ENCODE peak calls at places on chromosomes 2 and 18, in ten cellular contexts. One of them, this sample, is unnamed.
A peak's percentile ranks its signal among the peaks of the same experiment; 100 is the strongest.

GRCh38 chr2:88059979-88060906 is 4.7 kb upstream of the KRCC1 start:
- DNase-seq in astrocyte of the spinal cord: peak; percentile 39
- DNase-seq in brain microvascular endothelial cell: peak; percentile 5
- DNase-seq in mesothelial cell of epicardium: no peak
- DNase-seq in NCI-H2171 treated with DMSO at 0.1 percent for 48 hours: peak; percentile 67
- DNase-seq in sigmoid colon: no peak
- DNase-seq in chondrocyte: no peak
- DNase-seq in epithelial cell of proximal tubule: no peak
- DNase-seq in stimulated activated CD4-positive, alpha-beta T cell treated with anti-CD3 and anti-CD28 coated beads, TNF-alpha, amount 100 ng/mL, for 1 hour: peak; percentile 5
- DNase-seq in left ventricle myocardium inferior: no peak
- DNase-seq in this sample: peak; percentile 25

GRCh38 chr18:3652380-3653262 is 202.6 kb downstream of the TGIF1 start:
- DNase-seq in astrocyte of the spinal cord: peak; percentile 96
- DNase-seq in brain microvascular endothelial cell: peak; percentile 99
- DNase-seq in mesothelial cell of epicardium: peak; percentile 51
- DNase-seq in NCI-H2171 treated with DMSO at 0.1 percent for 48 hours: peak; percentile 73
- DNase-seq in sigmoid colon: no peak
- DNase-seq in chondrocyte: no peak
- DNase-seq in epithelial cell of proximal tubule: peak; percentile 44
- DNase-seq in stimulated activated CD4-positive, alpha-beta T cell treated with anti-CD3 and anti-CD28 coated beads, TNF-alpha, amount 100 ng/mL, for 1 hour: peak; percentile 5
- DNase-seq in left ventricle myocardium inferior: peak; percentile 28
- DNase-seq in this sample: peak; percentile 96

GRCh38 chr2:185388226-185388625 is 350.4 kb upstream of the FSIP2 start:
- DNase-seq in astrocyte of the spinal cord: no peak
- DNase-seq in brain microvascular endothelial cell: no peak
- DNase-seq in mesothelial cell of epicardium: no peak
- DNase-seq in NCI-H2171 treated with DMSO at 0.1 percent for 48 hours: no peak
- DNase-seq in sigmoid colon: no peak
- DNase-seq in chondrocyte: no peak
- DNase-seq in epithelial cell of proximal tubule: no peak
- DNase-seq in stimulated activated CD4-positive, alpha-beta T cell treated with anti-CD3 and anti-CD28 coated beads, TNF-alpha, amount 100 ng/mL, for 1 hour: no peak
- DNase-seq in left ventricle myocardium inferior: no peak
- DNase-seq in this sample: no peak

GRCh38 chr18:51253476-51253875 is 56.0 kb upstream of the MEX3C start:
- DNase-seq in astrocyte of the spinal cord: no peak
- DNase-seq in brain microvascular endothelial cell: no peak
- DNase-seq in mesothelial cell of epicardium: no peak
- DNase-seq in NCI-H2171 treated with DMSO at 0.1 percent for 48 hours: no peak
- DNase-seq in sigmoid colon: no peak
- DNase-seq in chondrocyte: no peak
- DNase-seq in epithelial cell of proximal tubule: no peak
- DNase-seq in stimulated activated CD4-positive, alpha-beta T cell treated with anti-CD3 and anti-CD28 coated beads, TNF-alpha, amount 100 ng/mL, for 1 hour: no peak
- DNase-seq in left ventricle myocardium inferior: no peak
- DNase-seq in this sample: no peak

GRCh38 chr2:219434718-219435525 is at the start of gene SPEG:
- DNase-seq in astrocyte of the spinal cord: no peak
- DNase-seq in brain microvascular endothelial cell: no peak
- DNase-seq in mesothelial cell of epicardium: no peak
- DNase-seq in NCI-H2171 treated with DMSO at 0.1 percent for 48 hours: no peak
- DNase-seq in sigmoid colon: peak; percentile 67
- DNase-seq in chondrocyte: peak; percentile 81
- DNase-seq in epithelial cell of proximal tubule: no peak
- DNase-seq in stimulated activated CD4-positive, alpha-beta T cell treated with anti-CD3 and anti-CD28 coated beads, TNF-alpha, amount 100 ng/mL, for 1 hour: no peak
- DNase-seq in left ventricle myocardium inferior: no peak
- DNase-seq in this sample: no peak

GRCh38 chr18:24633121-24633520 is 172.7 kb downstream of the HRH4 start:
- DNase-seq in astrocyte of the spinal cord: peak; percentile 1
- DNase-seq in brain microvascular endothelial cell: no peak
- DNase-seq in mesothelial cell of epicardium: no peak
- DNase-seq in NCI-H2171 treated with DMSO at 0.1 percent for 48 hours: peak; percentile 44
- DNase-seq in sigmoid colon: no peak
- DNase-seq in chondrocyte: no peak
- DNase-seq in epithelial cell of proximal tubule: no peak
- DNase-seq in stimulated activated CD4-positive, alpha-beta T cell treated with anti-CD3 and anti-CD28 coated beads, TNF-alpha, amount 100 ng/mL, for 1 hour: no peak
- DNase-seq in left ventricle myocardium inferior: no peak
- DNase-seq in this sample: no peak

GRCh38 chr2:198016244-198016643 is 211.9 kb downstream of the PLCL1 start:
- DNase-seq in astrocyte of the spinal cord: no peak
- DNase-seq in brain microvascular endothelial cell: no peak
- DNase-seq in mesothelial cell of epicardium: no peak
- DNase-seq in NCI-H2171 treated with DMSO at 0.1 percent for 48 hours: no peak
- DNase-seq in sigmoid colon: no peak
- DNase-seq in chondrocyte: no peak
- DNase-seq in epithelial cell of proximal tubule: no peak
- DNase-seq in stimulated activated CD4-positive, alpha-beta T cell treated with anti-CD3 and anti-CD28 coated beads, TNF-alpha, amount 100 ng/mL, for 1 hour: no peak
- DNase-seq in left ventricle myocardium inferior: no peak
- DNase-seq in this sample: no peak

GRCh38 chr2:158904620-158905177 is 63.7 kb upstream of the TANC1 start:
- DNase-seq in astrocyte of the spinal cord: no peak
- DNase-seq in brain microvascular endothelial cell: no peak
- DNase-seq in mesothelial cell of epicardium: no peak
- DNase-seq in NCI-H2171 treated with DMSO at 0.1 percent for 48 hours: no peak
- DNase-seq in sigmoid colon: no peak
- DNase-seq in chondrocyte: no peak
- DNase-seq in epithelial cell of proximal tubule: no peak
- DNase-seq in stimulated activated CD4-positive, alpha-beta T cell treated with anti-CD3 and anti-CD28 coated beads, TNF-alpha, amount 100 ng/mL, for 1 hour: no peak
- DNase-seq in left ventricle myocardium inferior: no peak
- DNase-seq in this sample: no peak

GRCh38 chr2:11750917-11751316 is 4.5 kb downstream of the LPIN1 start:
- DNase-seq in astrocyte of the spinal cord: no peak
- DNase-seq in brain microvascular endothelial cell: no peak
- DNase-seq in mesothelial cell of epicardium: no peak
- DNase-seq in NCI-H2171 treated with DMSO at 0.1 percent for 48 hours: no peak
- DNase-seq in sigmoid colon: no peak
- DNase-seq in chondrocyte: no peak
- DNase-seq in epithelial cell of proximal tubule: no peak
- DNase-seq in stimulated activated CD4-positive, alpha-beta T cell treated with anti-CD3 and anti-CD28 coated beads, TNF-alpha, amount 100 ng/mL, for 1 hour: no peak
- DNase-seq in left ventricle myocardium inferior: no peak
- DNase-seq in this sample: no peak

GRCh38 chr18:9135912-9136314 is 668 bp upstream of the ANKRD12 start:
- DNase-seq in astrocyte of the spinal cord: no peak
- DNase-seq in brain microvascular endothelial cell: no peak
- DNase-seq in mesothelial cell of epicardium: no peak
- DNase-seq in NCI-H2171 treated with DMSO at 0.1 percent for 48 hours: peak; percentile 86
- DNase-seq in sigmoid colon: no peak
- DNase-seq in chondrocyte: peak; percentile 86
- DNase-seq in epithelial cell of proximal tubule: no peak
- DNase-seq in stimulated activated CD4-positive, alpha-beta T cell treated with anti-CD3 and anti-CD28 coated beads, TNF-alpha, amount 100 ng/mL, for 1 hour: no peak
- DNase-seq in left ventricle myocardium inferior: no peak
- DNase-seq in this sample: peak; percentile 21

This sample was measured in fibroblast of gingiva.